ENCODE peak calls at places on chromosomes 4 and X, in ten cellular contexts. E is stomach; T is neuronal stem cell; S is small intestine; L is vagina; U is body of pancreas; V is keratinocyte; O is CD8-positive, alpha-beta memory T cell; Z is ovary; A is thoracic aorta. G is an unnamed sample. For H3K36me3, H3K4me1 and H3K9me3, the result is how much of the 10 kb centered on the place peaks cover.

GRCh38 chrX:7983594-7983993 is 56.4 kb upstream of the PNPLA4 start:
- DNase-seq in E (no peak), T (no peak), S (peak), L (no peak), U (no peak), V (no peak), O (no peak), Z (no peak), A (no peak), G (no peak)

GRCh38 chrX:101164766-101165590 is 54.6 kb upstream of the DRP2 start:
- DNase-seq in E (no peak), T (no peak), S (no peak), L (no peak), U (no peak), V (no peak), O (no peak), Z (no peak), A (no peak), G (no peak)

GRCh38 chr4:151677193-151677592 is 83.6 kb downstream of the GATB start:
- DNase-seq in E (no peak), T (no peak), S (no peak), L (no peak), U (no peak), V (no peak), O (no peak), Z (no peak), A (no peak), G (no peak)

GRCh38 chr4:185346975-185347601 is 48.6 kb downstream of the LRP2BP start:
- DNase-seq in E (no peak), T (no peak), S (no peak), L (no peak), U (no peak), V (no peak), O (no peak), Z (no peak), A (no peak), G (no peak)

GRCh38 chr4:135777386-135777785 is 1575.8 kb upstream of the PABPC4L start:
- DNase-seq in E (no peak), T (no peak), S (no peak), L (no peak), U (no peak), V (no peak), O (no peak), Z (no peak), A (no peak), G (no peak)

GRCh38 chr4:71260544-71260943 is 78.3 kb upstream of the SLC4A4 start:
- DNase-seq in E (no peak), T (no peak), S (no peak), L (no peak), U (no peak), V (no peak), O (no peak), Z (no peak), A (no peak), G (no peak)

GRCh38 chr4:40289366-40290188 is 45.6 kb upstream of the CHRNA9 start:
- DNase-seq in E (no peak), T (no peak), S (peak), L (no peak), U (no peak), V (no peak), O (no peak), Z (no peak), A (no peak), G (no peak)

GRCh38 chrX:48958635-48959094 is 1.3 kb upstream of the OTUD5 start:
- DNase-seq in E (peak), T (no peak), S (peak), L (no peak), U (peak), V (no peak), O (no peak), Z (peak), A (peak), G (no peak)

GRCh38 chrX:20857746-20858145 is 516.5 kb upstream of the CNKSR2 start:
- DNase-seq in E (no peak), T (peak), S (no peak), L (no peak), U (no peak), V (no peak), O (no peak), Z (no peak), A (no peak), G (no peak)

GRCh38 chr4:174764105-174764729 is 64.8 kb downstream of the GLRA3 start:
- DNase-seq in E (no peak), T (peak), S (peak), L (no peak), U (no peak), V (peak), O (no peak), Z (no peak), A (no peak), G (no peak)

GRCh38 chrX:39377773-39378172 is 576.5 kb downstream of the MID1IP1 start:
- DNase-seq in E (no peak), T (no peak), S (no peak), L (no peak), U (no peak), V (no peak), O (no peak), Z (no peak), A (no peak), G (no peak)

GRCh38 chr4:181301735-181302380 is 941.3 kb upstream of the TENM3 start:
- DNase-seq in E (peak), T (no peak), S (peak), L (no peak), U (peak), V (no peak), O (no peak), Z (no peak), A (no peak), G (peak)

GRCh38 chr4:1072830-1073446 is 40.4 kb downstream of the RNF212 start:
- DNase-seq in E (peak), T (peak), S (peak), L (no peak), U (peak), V (no peak), O (peak), Z (no peak), A (no peak), G (peak)

GRCh38 chrX:20594985-20595384 is 328.3 kb upstream of the RPS6KA3 start:
- DNase-seq in E (no peak), T (peak), S (no peak), L (no peak), U (no peak), V (no peak), O (no peak), Z (no peak), A (no peak), G (no peak)

GRCh38 chrX:56232221-56233082 is at the start of gene KLF8:
- DNase-seq in E (peak), T (no peak), S (peak), L (no peak), U (peak), V (peak), O (no peak), Z (peak), A (peak), G (peak)

GRCh38 chr4:107283587-107284559 is 247.8 kb upstream of the DKK2 start:
- DNase-seq in E (no peak), T (no peak), S (no peak), L (no peak), U (no peak), V (peak), O (no peak), Z (no peak), A (no peak), G (no peak)

GRCh38 chr4:20490734-20491133 is 209.5 kb upstream of the PACRGL start:
- DNase-seq in E (no peak), T (no peak), S (no peak), L (no peak), U (no peak), V (no peak), O (no peak), Z (no peak), A (no peak), G (no peak)

GRCh38 chrX:17521871-17522693 is 147.1 kb downstream of the NHS start:
- DNase-seq in E (no peak), T (no peak), S (peak), L (no peak), U (no peak), V (no peak), O (no peak), Z (peak), A (no peak), G (peak)

GRCh38 chr4:10728016-10728415 is 43.4 kb upstream of the CLNK start:
- DNase-seq in E (no peak), T (no peak), S (no peak), L (no peak), U (no peak), V (no peak), O (no peak), Z (no peak), A (no peak), G (no peak)

GRCh38 chr4:71429962-71430361 is 91.1 kb downstream of the SLC4A4 start:
- DNase-seq in E (no peak), T (no peak), S (no peak), L (no peak), U (no peak), V (no peak), O (no peak), Z (no peak), A (no peak), G (no peak)

GRCh38 chrX:290476-291166 is 9.4 kb downstream of the PLCXD1 start:
- DNase-seq in E (no peak), T (no peak), S (no peak), L (no peak), U (peak), V (no peak), O (no peak), Z (no peak), A (no peak), G (no peak)

GRCh38 chrX:298993-299392 is 17.8 kb downstream of the PLCXD1 start:
- DNase-seq in E (no peak), T (no peak), S (no peak), L (no peak), U (no peak), V (no peak), O (no peak), Z (no peak), A (no peak), G (no peak)

GRCh38 chrX:291411-291901 is 10.3 kb downstream of the PLCXD1 start:
- DNase-seq in E (no peak), T (no peak), S (no peak), L (no peak), U (peak), V (no peak), O (no peak), Z (no peak), A (no peak), G (no peak)

GRCh38 chrX:292900-293897 is 12.0 kb downstream of the PLCXD1 start:
- DNase-seq in E (peak), T (no peak), S (no peak), L (no peak), U (peak), V (no peak), O (no peak), Z (no peak), A (no peak), G (peak)

GRCh38 chrX:295136-295535 is 14.0 kb downstream of the PLCXD1 start:
- DNase-seq in E (no peak), T (no peak), S (no peak), L (no peak), U (no peak), V (no peak), O (no peak), Z (no peak), A (no peak), G (no peak)
- H3K36me3 ChIP-seq in E (half or more), T (half or more), S (under half), L (under half), U (under half), V (under half), O (under half), Z (under half), A (under half), G (under half)

GRCh38 chr4:76966024-76966579 is 16.6 kb downstream of the SEPTIN11 start:
- DNase-seq in E (no peak), T (no peak), S (no peak), L (no peak), U (no peak), V (no peak), O (no peak), Z (no peak), A (no peak), G (no peak)
- H3K4me1 ChIP-seq in E (under half), T (under half), S (under half), L (under half), U (under half), V (under half), O (under half), Z (under half), A (under half), G (under half)

GRCh38 chr4:14022428-14022827 is 394.9 kb upstream of the BOD1L1 start:
- DNase-seq in E (no peak), T (no peak), S (peak), L (no peak), U (no peak), V (no peak), O (no peak), Z (no peak), A (no peak), G (no peak)
- H3K9me3 ChIP-seq in E (under half), T (under half), S (under half), L (under half), U (under half), V (under half), O (under half), Z (under half), A (under half), G (under half)

GRCh38 chr4:15636818-15637217 is 18.3 kb downstream of the FBXL5 start:
- DNase-seq in E (no peak), T (no peak), S (no peak), L (no peak), U (no peak), V (no peak), O (no peak), Z (no peak), A (no peak), G (no peak)

DNA sequence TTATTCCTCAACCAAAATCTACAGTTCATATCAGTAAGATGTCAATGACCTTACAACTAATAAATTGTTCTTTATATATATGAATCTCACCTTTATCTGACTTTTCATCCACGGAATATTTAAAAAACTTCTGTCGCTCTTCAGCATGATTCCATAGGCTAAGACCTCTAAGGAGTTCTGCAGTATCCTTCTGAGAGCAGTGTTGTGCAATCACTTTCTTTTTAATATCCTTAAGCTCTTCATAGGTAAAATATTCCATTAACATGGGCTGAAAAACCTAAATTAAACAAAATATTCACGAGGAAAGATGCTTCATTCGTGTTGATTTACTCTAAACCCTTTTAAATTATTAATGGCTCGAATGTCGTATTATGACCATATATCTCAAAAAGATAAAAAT is 16.7 kb downstream of the FBXL5 start:
- DNase-seq in E (no peak), T (no peak), S (no peak), L (no peak), U (no peak), V (no peak), O (no peak), Z (no peak), A (no peak), G (no peak)
- H3K36me3 ChIP-seq in E (half or more), T (half or more), S (under half), L (under half), U (under half), V (under half), O (under half), Z (under half), A (under half), G (under half)

DNA sequence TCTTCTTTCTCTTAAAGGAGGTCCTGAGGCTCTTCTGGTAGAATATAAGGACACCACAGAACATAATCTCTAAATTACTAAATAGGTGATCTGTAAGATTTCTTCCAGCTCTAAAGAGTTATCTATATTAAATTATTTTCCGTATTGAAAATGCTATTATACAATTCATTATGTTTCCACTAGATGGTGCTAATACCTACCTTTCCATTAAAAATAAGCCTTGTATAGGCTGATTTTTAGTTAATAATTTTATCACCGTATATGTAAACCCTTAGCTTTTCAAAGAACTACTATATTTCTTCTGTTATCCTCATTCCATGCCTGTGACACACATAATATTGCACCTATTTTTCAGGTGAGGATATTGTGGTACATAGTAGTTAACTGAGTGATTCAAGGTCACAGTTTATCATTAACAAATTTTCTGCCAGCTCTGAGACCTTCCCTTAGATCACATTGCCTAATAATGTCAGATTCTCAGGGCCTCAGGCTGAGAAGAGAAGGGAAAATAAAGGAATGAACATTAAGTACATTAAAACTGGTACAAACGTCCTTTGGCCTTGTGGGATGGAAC is 138.8 kb downstream of the TEX11 start:
- DNase-seq in E (no peak), T (no peak), S (peak), L (no peak), U (no peak), V (no peak), O (no peak), Z (no peak), A (no peak), G (no peak)
- H3K4me1 ChIP-seq in E (under half), T (under half), S (under half), L (under half), U (under half), V (under half), O (under half), Z (under half), A (under half), G (under half)

DNA sequence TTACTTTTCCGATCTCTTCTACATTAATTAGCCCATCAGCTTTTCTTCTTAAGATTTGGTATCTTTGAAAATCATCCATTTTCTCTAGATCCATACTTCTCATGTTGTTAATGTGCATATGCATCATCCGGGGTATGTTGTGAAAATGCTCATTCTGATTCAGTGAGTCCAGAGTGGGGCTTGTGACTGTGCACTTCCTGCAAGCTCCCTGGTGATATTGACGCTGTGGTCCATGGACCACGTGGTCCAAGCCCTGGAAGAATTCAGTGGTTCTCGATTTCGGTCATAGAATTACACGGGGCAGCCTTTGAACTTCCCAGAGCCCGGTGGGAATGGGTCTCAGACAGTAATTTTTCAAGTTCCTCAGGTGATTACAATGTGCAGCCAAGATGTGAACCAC is 69.8 kb downstream of the ZFX start:
- DNase-seq in E (no peak), T (no peak), S (no peak), L (no peak), U (no peak), V (no peak), O (no peak), Z (no peak), A (no peak), G (no peak)
- H3K9me3 ChIP-seq in E (under half), T (under half), S (under half), L (under half), U (under half), V (under half), O (under half), Z (under half), A (under half), G (under half)

DNA sequence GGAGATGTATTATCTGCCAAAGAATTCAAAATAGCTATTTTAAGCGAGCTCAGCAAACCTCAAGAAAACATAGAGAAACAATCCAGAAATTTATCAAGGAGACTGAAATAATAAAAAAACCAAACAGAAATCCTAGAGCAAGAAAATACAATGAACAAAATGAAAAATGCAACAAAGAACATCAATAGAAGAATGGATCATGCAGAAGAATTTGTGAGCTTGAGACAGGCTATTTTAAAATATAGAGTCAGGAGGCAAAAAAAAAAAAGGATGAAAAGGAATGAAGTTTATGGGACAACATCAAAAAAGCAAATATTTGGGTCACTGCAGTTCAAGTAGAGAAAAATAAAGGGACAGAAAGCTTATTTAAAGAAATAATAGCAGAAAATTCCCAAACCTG is 29.1 kb downstream of the CENPE start:
- DNase-seq in E (no peak), T (no peak), S (no peak), L (no peak), U (no peak), V (no peak), O (no peak), Z (no peak), A (no peak), G (no peak)
- H3K36me3 ChIP-seq in E (under half), T (half or more), S (under half), L (under half), U (under half), V (under half), O (under half), Z (under half), A (under half), G (under half)

GRCh38 chr4:31039382-31039781 is 319.2 kb downstream of the PCDH7 start:
- DNase-seq in E (no peak), T (no peak), S (peak), L (no peak), U (no peak), V (no peak), O (no peak), Z (no peak), A (no peak), G (no peak)

GRCh38 chr4:31034550-31034949 is 314.4 kb downstream of the PCDH7 start:
- DNase-seq in E (no peak), T (no peak), S (no peak), L (no peak), U (no peak), V (no peak), O (no peak), Z (no peak), A (no peak), G (no peak)

GRCh38 chr4:31041385-31041784 is 321.2 kb downstream of the PCDH7 start:
- DNase-seq in E (no peak), T (no peak), S (no peak), L (no peak), U (no peak), V (no peak), O (no peak), Z (no peak), A (no peak), G (no peak)

GRCh38 chr4:31040106-31040505 is 319.9 kb downstream of the PCDH7 start:
- DNase-seq in E (no peak), T (no peak), S (no peak), L (no peak), U (no peak), V (no peak), O (no peak), Z (no peak), A (no peak), G (no peak)

GRCh38 chr4:31037714-31038113 is 317.5 kb downstream of the PCDH7 start:
- DNase-seq in E (no peak), T (no peak), S (no peak), L (no peak), U (no peak), V (no peak), O (no peak), Z (no peak), A (no peak), G (no peak)
- H3K4me1 ChIP-seq in E (under half), T (under half), S (under half), L (under half), U (under half), V (under half), O (under half), Z (under half), A (under half), G (under half)

DNA sequence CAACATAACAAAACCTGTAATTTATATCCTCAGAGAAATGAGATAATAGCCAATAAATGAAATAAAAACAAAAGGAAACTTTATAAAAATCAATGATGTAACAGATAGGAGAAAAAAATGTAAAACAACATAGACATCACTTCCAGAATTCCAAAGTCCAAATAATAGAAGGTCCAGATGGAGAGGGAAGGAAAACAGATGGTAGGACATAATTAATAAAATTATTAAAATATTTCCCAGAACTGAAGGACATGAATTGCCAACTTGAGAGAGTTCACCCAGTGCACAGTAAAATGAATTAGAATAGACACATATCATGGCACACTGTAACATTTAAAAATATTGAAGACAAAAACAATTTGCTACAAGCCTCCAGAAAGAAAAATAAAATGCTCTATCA is 226.6 kb downstream of the FSTL5 start:
- DNase-seq in E (no peak), T (no peak), S (no peak), L (no peak), U (no peak), V (no peak), O (no peak), Z (no peak), A (no peak), G (no peak)
- H3K9me3 ChIP-seq in E (under half), T (under half), S (under half), L (under half), U (under half), V (under half), O (under half), Z (under half), A (under half), G (under half)